ENCODE peak calls at places on chromosomes 3 and 15, in six cellular contexts. One of them, this sample, is unnamed.
A peak's percentile ranks its signal among the peaks of the same experiment; 100 is the strongest.

GRCh38 chr3:16338124-16338523 is 73.1 kb downstream of the OXNAD1 start:
- DNase-seq in suprapubic skin: no peak
- DNase-seq in gastrocnemius medialis: no peak
- DNase-seq in uterus: no peak
- DNase-seq in testis: peak; percentile 43
- DNase-seq in heart left ventricle: no peak
- DNase-seq in this sample: no peak

GRCh38 chr15:37773111-37773860 is 161.2 kb upstream of the TMCO5A start:
- DNase-seq in suprapubic skin: no peak
- DNase-seq in gastrocnemius medialis: no peak
- DNase-seq in uterus: no peak
- DNase-seq in testis: no peak
- DNase-seq in heart left ventricle: no peak
- DNase-seq in this sample: no peak

GRCh38 chr3:38521391-38521987 is 25.3 kb downstream of the EXOG start:
- DNase-seq in suprapubic skin: no peak
- DNase-seq in gastrocnemius medialis: peak; percentile 42
- DNase-seq in uterus: peak; percentile 42
- DNase-seq in testis: peak; percentile 85
- DNase-seq in heart left ventricle: peak; percentile 57
- DNase-seq in this sample: peak; percentile 66

GRCh38 chr3:16449369-16449768 is 64.1 kb downstream of the RFTN1 start:
- DNase-seq in suprapubic skin: no peak
- DNase-seq in gastrocnemius medialis: no peak
- DNase-seq in uterus: no peak
- DNase-seq in testis: no peak
- DNase-seq in heart left ventricle: no peak
- DNase-seq in this sample: no peak

GRCh38 chr3:59341441-59341840 is 291.6 kb upstream of the CFAP20DC start:
- DNase-seq in suprapubic skin: no peak
- DNase-seq in gastrocnemius medialis: no peak
- DNase-seq in uterus: no peak
- DNase-seq in testis: no peak
- DNase-seq in heart left ventricle: no peak
- DNase-seq in this sample: no peak

GRCh38 chr3:123046262-123046873 is 18.8 kb upstream of the SEMA5B start:
- DNase-seq in suprapubic skin: no peak
- DNase-seq in gastrocnemius medialis: no peak
- DNase-seq in uterus: no peak
- DNase-seq in testis: no peak
- DNase-seq in heart left ventricle: no peak
- DNase-seq in this sample: no peak

GRCh38 chr3:72191211-72191960 is 406.4 kb upstream of the PROK2 start:
- DNase-seq in suprapubic skin: no peak
- DNase-seq in gastrocnemius medialis: peak; percentile 18
- DNase-seq in uterus: no peak
- DNase-seq in testis: no peak
- DNase-seq in heart left ventricle: no peak
- DNase-seq in this sample: no peak

GRCh38 chr15:77036537-77037474 is 34.1 kb downstream of the TSPAN3 start:
- DNase-seq in suprapubic skin: peak; percentile 53
- DNase-seq in gastrocnemius medialis: peak; percentile 17
- DNase-seq in uterus: peak; percentile 10
- DNase-seq in testis: peak; percentile 9
- DNase-seq in heart left ventricle: peak; percentile 22
- DNase-seq in this sample: no peak

GRCh38 chr3:195802795-195803194 is 8.9 kb downstream of the MUC4 start:
- DNase-seq in suprapubic skin: no peak
- DNase-seq in gastrocnemius medialis: no peak
- DNase-seq in uterus: no peak
- DNase-seq in testis: peak; percentile 63
- DNase-seq in heart left ventricle: no peak
- DNase-seq in this sample: no peak

GRCh38 chr15:47885921-47886320 is 168.6 kb downstream of the SEMA6D start:
- DNase-seq in suprapubic skin: no peak
- DNase-seq in gastrocnemius medialis: no peak
- DNase-seq in uterus: no peak
- DNase-seq in testis: no peak
- DNase-seq in heart left ventricle: no peak
- DNase-seq in this sample: no peak

GRCh38 chr15:34610388-34610787 is 26.9 kb upstream of the GOLGA8B start:
- DNase-seq in suprapubic skin: no peak
- DNase-seq in gastrocnemius medialis: no peak
- DNase-seq in uterus: no peak
- DNase-seq in testis: no peak
- DNase-seq in heart left ventricle: no peak
- DNase-seq in this sample: no peak

GRCh38 chr3:188507244-188507720 is 353.3 kb downstream of the LPP start:
- DNase-seq in suprapubic skin: no peak
- DNase-seq in gastrocnemius medialis: no peak
- DNase-seq in uterus: no peak
- DNase-seq in testis: no peak
- DNase-seq in heart left ventricle: no peak
- DNase-seq in this sample: no peak

GRCh38 chr3:8421267-8421666 is 80.4 kb upstream of the LMCD1 start:
- DNase-seq in suprapubic skin: no peak
- DNase-seq in gastrocnemius medialis: no peak
- DNase-seq in uterus: no peak
- DNase-seq in testis: no peak
- DNase-seq in heart left ventricle: no peak
- DNase-seq in this sample: no peak

GRCh38 chr15:79919749-79920511 is 23.1 kb upstream of the MTHFS start:
- DNase-seq in suprapubic skin: no peak
- DNase-seq in gastrocnemius medialis: no peak
- DNase-seq in uterus: no peak
- DNase-seq in testis: no peak
- DNase-seq in heart left ventricle: no peak
- DNase-seq in this sample: no peak

GRCh38 chr15:79919090-79919748 is 22.4 kb upstream of the MTHFS start:
- DNase-seq in suprapubic skin: no peak
- DNase-seq in gastrocnemius medialis: no peak
- DNase-seq in uterus: no peak
- DNase-seq in testis: no peak
- DNase-seq in heart left ventricle: no peak
- DNase-seq in this sample: no peak

GRCh38 chr15:79914728-79915127 is 17.9 kb upstream of the MTHFS start:
- DNase-seq in suprapubic skin: no peak
- DNase-seq in gastrocnemius medialis: no peak
- DNase-seq in uterus: no peak
- DNase-seq in testis: no peak
- DNase-seq in heart left ventricle: no peak
- DNase-seq in this sample: no peak

GRCh38 chr15:79916424-79916823 is 19.6 kb upstream of the MTHFS start:
- DNase-seq in suprapubic skin: no peak
- DNase-seq in gastrocnemius medialis: no peak
- DNase-seq in uterus: no peak
- DNase-seq in testis: no peak
- DNase-seq in heart left ventricle: no peak
- DNase-seq in this sample: no peak

DNA sequence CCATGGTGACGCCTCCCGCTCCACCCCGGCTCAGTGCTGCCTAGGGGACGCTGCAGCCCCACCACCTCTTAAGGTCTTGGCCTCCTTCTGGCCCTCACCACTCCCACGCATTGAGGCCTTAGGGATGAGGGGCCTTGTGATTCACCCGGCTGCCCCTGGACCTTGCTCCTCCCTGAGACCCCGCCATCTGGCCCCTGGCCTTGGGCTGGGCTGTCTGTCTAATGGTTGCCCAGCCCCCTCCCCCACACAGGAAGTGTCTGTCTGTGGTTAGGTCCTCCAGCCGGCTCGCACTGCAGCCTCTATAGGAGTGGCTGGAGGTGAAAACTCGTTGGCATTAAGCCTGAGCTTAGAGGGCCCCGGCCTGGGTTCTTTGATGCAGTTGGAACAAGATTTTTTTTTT is 21.5 kb upstream of the MTHFS start:
- DNase-seq in suprapubic skin: no peak
- DNase-seq in gastrocnemius medialis: no peak
- DNase-seq in uterus: no peak
- DNase-seq in testis: no peak
- DNase-seq in heart left ventricle: no peak
- DNase-seq in this sample: no peak
- H3K9me3 ChIP-seq in suprapubic skin: peaks cover 69% of the 10 kb centered on the region
- H3K9me3 ChIP-seq in gastrocnemius medialis: peaks cover 28% of the 10 kb centered on the region
- H3K9me3 ChIP-seq in uterus: peaks cover 41% of the 10 kb centered on the region
- H3K9me3 ChIP-seq in testis: no peaks in the 10 kb centered on the region
- H3K9me3 ChIP-seq in heart left ventricle: peaks cover 86% of the 10 kb centered on the region
- H3K9me3 ChIP-seq in this sample: peaks cover 56% of the 10 kb centered on the region

DNA sequence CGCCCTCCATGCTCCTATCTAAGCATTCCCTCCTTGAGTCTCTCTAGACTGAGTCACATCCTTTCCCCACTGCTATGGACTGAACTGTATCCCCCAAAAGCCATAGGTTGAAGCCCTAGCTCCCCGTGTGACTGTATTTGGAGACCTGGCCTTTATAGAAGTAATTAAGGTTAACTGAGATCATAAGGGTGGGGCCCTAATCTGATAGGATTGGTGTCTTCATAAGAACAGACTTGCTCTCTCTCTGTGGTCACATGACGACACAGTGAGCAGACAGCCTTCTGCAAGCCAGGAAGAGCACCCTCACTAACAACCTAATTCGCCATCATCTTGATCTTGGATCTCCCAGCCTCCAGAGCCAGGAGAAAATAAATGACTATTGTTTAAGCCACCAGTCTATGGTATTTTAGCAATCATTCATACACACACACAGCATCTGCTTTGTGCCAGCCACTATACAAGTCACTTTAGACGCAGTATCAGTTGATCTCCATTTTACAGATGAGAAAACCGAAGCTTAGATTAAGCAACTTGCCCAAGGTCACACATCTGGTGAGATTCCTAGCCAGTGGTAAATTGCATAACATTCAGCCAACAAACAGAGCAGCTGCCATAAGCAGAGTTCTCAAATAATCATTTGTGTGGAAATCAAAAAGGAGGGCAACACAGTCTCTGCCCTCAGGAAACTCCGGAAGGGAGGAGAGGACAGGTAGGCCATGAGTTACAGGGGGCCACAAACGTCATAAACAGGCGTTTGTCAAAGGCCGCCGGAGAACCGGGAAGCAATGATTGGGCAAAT is 66.3 kb upstream of the HES1 start:
- DNase-seq in suprapubic skin: no peak
- DNase-seq in gastrocnemius medialis: no peak
- DNase-seq in uterus: no peak
- DNase-seq in testis: no peak
- DNase-seq in heart left ventricle: no peak
- DNase-seq in this sample: no peak
- TF ChIP-seq POLR2A in suprapubic skin: no peak
- TF ChIP-seq POLR2A in gastrocnemius medialis: no peak
- TF ChIP-seq POLR2A in uterus: no peak
- TF ChIP-seq POLR2A in testis: no peak
- TF ChIP-seq POLR2A in heart left ventricle: no peak
- TF ChIP-seq POLR2A in this sample: no peak

GRCh38 chr3:190239325-190239724 is 82.9 kb downstream of the CLDN1 start:
- DNase-seq in suprapubic skin: no peak
- DNase-seq in gastrocnemius medialis: no peak
- DNase-seq in uterus: no peak
- DNase-seq in testis: no peak
- DNase-seq in heart left ventricle: no peak
- DNase-seq in this sample: no peak

GRCh38 chr3:190238871-190239270 is 83.4 kb downstream of the CLDN1 start:
- DNase-seq in suprapubic skin: no peak
- DNase-seq in gastrocnemius medialis: no peak
- DNase-seq in uterus: no peak
- DNase-seq in testis: no peak
- DNase-seq in heart left ventricle: no peak
- DNase-seq in this sample: no peak

DNA sequence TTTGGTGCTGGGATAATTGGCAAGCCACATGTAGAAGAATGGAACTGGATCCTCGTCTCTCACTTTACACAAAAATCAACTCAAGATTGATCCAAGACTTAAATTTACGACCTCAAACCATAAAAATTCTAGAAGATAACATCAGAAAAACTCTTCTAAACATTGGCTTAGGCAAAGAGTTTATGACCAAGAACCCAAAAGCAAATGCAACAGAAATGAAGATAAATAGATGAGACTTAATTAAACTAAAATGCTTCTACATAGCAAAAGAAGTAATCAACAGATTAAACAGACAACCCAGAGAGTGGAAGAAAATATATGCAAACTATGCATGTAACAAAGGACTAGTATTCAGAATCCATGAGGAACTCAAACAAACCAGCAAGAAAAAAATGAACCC is 80.1 kb downstream of the CLDN1 start:
- DNase-seq in suprapubic skin: no peak
- DNase-seq in gastrocnemius medialis: no peak
- DNase-seq in uterus: no peak
- DNase-seq in testis: no peak
- DNase-seq in heart left ventricle: no peak
- DNase-seq in this sample: no peak
- H3K9me3 ChIP-seq in suprapubic skin: peaks cover 5% of the 10 kb centered on the region
- H3K9me3 ChIP-seq in gastrocnemius medialis: no peaks in the 10 kb centered on the region
- H3K9me3 ChIP-seq in uterus: peaks cover 2% of the 10 kb centered on the region
- H3K9me3 ChIP-seq in testis: no peaks in the 10 kb centered on the region
- H3K9me3 ChIP-seq in heart left ventricle: peaks cover 26% of the 10 kb centered on the region
- H3K9me3 ChIP-seq in this sample: peaks cover 7% of the 10 kb centered on the region

GRCh38 chr3:139388961-139389551 is 391 bp downstream of the COPB2 start:
- DNase-seq in suprapubic skin: no peak
- DNase-seq in gastrocnemius medialis: no peak
- DNase-seq in uterus: no peak
- DNase-seq in testis: no peak
- DNase-seq in heart left ventricle: no peak
- DNase-seq in this sample: no peak

GRCh38 chr3:139388077-139388476 is 1.4 kb downstream of the COPB2 start:
- DNase-seq in suprapubic skin: no peak
- DNase-seq in gastrocnemius medialis: no peak
- DNase-seq in uterus: no peak
- DNase-seq in testis: no peak
- DNase-seq in heart left ventricle: no peak
- DNase-seq in this sample: no peak

GRCh38 chr3:139394116-139394515 is 4.7 kb upstream of the COPB2 start:
- DNase-seq in suprapubic skin: no peak
- DNase-seq in gastrocnemius medialis: no peak
- DNase-seq in uterus: no peak
- DNase-seq in testis: no peak
- DNase-seq in heart left ventricle: no peak
- DNase-seq in this sample: no peak

DNA sequence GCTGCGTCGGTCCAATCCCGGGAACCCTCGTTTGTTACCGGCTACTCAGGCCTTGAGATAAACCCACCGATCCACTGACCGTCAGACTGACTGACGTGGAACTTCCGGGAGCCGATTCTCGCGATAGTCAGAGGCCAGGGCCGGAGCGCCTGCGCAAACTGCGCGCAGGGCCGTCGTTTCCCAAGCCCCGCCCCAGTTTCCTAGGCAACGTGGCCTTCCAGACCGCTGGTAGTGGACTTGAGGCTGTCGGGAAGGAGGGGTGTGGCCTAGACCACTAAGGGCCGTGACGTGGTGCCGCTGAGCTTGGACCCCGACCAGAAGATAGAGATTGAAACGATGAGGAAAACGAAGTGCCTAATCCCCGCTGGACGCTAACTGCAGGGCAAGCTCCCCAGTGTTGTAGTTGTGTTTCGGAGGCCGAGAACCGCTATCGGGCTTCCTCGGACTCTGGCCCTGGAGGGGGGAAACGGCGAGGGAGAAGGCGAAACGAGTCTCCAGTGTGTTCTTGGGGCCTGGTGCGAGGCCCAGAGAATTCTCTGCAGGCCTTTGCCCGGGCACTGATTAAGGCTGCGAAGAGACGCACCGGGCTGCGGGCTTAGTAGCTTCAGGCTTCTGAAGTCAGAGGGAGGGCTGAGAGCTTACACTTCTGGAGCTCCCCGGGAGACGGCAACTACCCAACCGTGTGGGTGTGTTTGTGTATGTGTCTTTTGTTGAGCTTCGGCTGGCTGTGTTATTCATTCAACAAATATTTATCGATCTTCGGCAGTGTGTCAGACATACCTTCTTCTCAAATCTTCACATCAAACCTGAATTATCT is at the start of gene COPB2:
- DNase-seq in suprapubic skin: peak; percentile 100
- DNase-seq in gastrocnemius medialis: peak; percentile 99
- DNase-seq in uterus: peak; percentile 100
- DNase-seq in testis: peak; percentile 100
- DNase-seq in heart left ventricle: peak; percentile 100
- DNase-seq in this sample: peak; percentile 99
- TF ChIP-seq POLR2A in suprapubic skin: peak; percentile 11
- TF ChIP-seq POLR2A in gastrocnemius medialis: peak; percentile 83
- TF ChIP-seq POLR2A in uterus: peak; percentile 87
- TF ChIP-seq POLR2A in testis: peak; percentile 6
- TF ChIP-seq POLR2A in heart left ventricle: peak; percentile 82
- TF ChIP-seq POLR2A in this sample: peak; percentile 65